ENCODE peak calls at places on chromosomes 6 and 20, in six cellular contexts. One of them, this sample, is unnamed.

GRCh38 chr6:113719056-113719455 is 138.1 kb upstream of the MARCKS start:
- DNase-seq in endodermal cell: no peak
- DNase-seq in substantia nigra: no peak
- DNase-seq in lung: no peak
- DNase-seq in posterior vena cava: no peak
- DNase-seq in stimulated activated naive CD4-positive, alpha-beta T cell: no peak
- DNase-seq in this sample: no peak

GRCh38 chr6:70110128-70111022 is 192.5 kb downstream of the COL9A1 start:
- DNase-seq in endodermal cell: no peak
- DNase-seq in substantia nigra: no peak
- DNase-seq in lung: no peak
- DNase-seq in posterior vena cava: no peak
- DNase-seq in stimulated activated naive CD4-positive, alpha-beta T cell: no peak
- DNase-seq in this sample: no peak

GRCh38 chr6:157571995-157572394 is 191.0 kb downstream of the ZDHHC14 start:
- DNase-seq in endodermal cell: no peak
- DNase-seq in substantia nigra: no peak
- DNase-seq in lung: no peak
- DNase-seq in posterior vena cava: peak; percentile 49
- DNase-seq in stimulated activated naive CD4-positive, alpha-beta T cell: no peak
- DNase-seq in this sample: no peak

GRCh38 chr6:170393807-170394399 is 87.3 kb downstream of the FAM120B start:
- DNase-seq in endodermal cell: no peak
- DNase-seq in substantia nigra: no peak
- DNase-seq in lung: no peak
- DNase-seq in posterior vena cava: no peak
- DNase-seq in stimulated activated naive CD4-positive, alpha-beta T cell: no peak
- DNase-seq in this sample: no peak

GRCh38 chr6:8170245-8170644 is 67.9 kb upstream of the EEF1E1 start:
- DNase-seq in endodermal cell: peak; percentile 77
- DNase-seq in substantia nigra: no peak
- DNase-seq in lung: no peak
- DNase-seq in posterior vena cava: no peak
- DNase-seq in stimulated activated naive CD4-positive, alpha-beta T cell: no peak
- DNase-seq in this sample: no peak

GRCh38 chr20:1368448-1369199 is 24.2 kb downstream of the FKBP1A start:
- DNase-seq in endodermal cell: no peak
- DNase-seq in substantia nigra: no peak
- DNase-seq in lung: no peak
- DNase-seq in posterior vena cava: no peak
- DNase-seq in stimulated activated naive CD4-positive, alpha-beta T cell: no peak
- DNase-seq in this sample: no peak

GRCh38 chr20:22379472-22379871 is 204.9 kb downstream of the FOXA2 start:
- DNase-seq in endodermal cell: no peak
- DNase-seq in substantia nigra: no peak
- DNase-seq in lung: no peak
- DNase-seq in posterior vena cava: no peak
- DNase-seq in stimulated activated naive CD4-positive, alpha-beta T cell: no peak
- DNase-seq in this sample: no peak

GRCh38 chr6:42113929-42114636 is 28.3 kb downstream of the C6orf132 start:
- DNase-seq in endodermal cell: no peak
- DNase-seq in substantia nigra: no peak
- DNase-seq in lung: no peak
- DNase-seq in posterior vena cava: no peak
- DNase-seq in stimulated activated naive CD4-positive, alpha-beta T cell: no peak
- DNase-seq in this sample: no peak

GRCh38 chr6:168578036-168578435 is 137.1 kb downstream of the SMOC2 start:
- DNase-seq in endodermal cell: peak; percentile 13
- DNase-seq in substantia nigra: no peak
- DNase-seq in lung: no peak
- DNase-seq in posterior vena cava: peak; percentile 55
- DNase-seq in stimulated activated naive CD4-positive, alpha-beta T cell: no peak
- DNase-seq in this sample: no peak

GRCh38 chr6:80174931-80175572 is 68.6 kb downstream of the BCKDHB start:
- DNase-seq in endodermal cell: no peak
- DNase-seq in substantia nigra: no peak
- DNase-seq in lung: no peak
- DNase-seq in posterior vena cava: no peak
- DNase-seq in stimulated activated naive CD4-positive, alpha-beta T cell: no peak
- DNase-seq in this sample: no peak

GRCh38 chr6:12203001-12203400 is 87.2 kb upstream of the EDN1 start:
- DNase-seq in endodermal cell: peak; percentile 80
- DNase-seq in substantia nigra: no peak
- DNase-seq in lung: no peak
- DNase-seq in posterior vena cava: no peak
- DNase-seq in stimulated activated naive CD4-positive, alpha-beta T cell: no peak
- DNase-seq in this sample: no peak

GRCh38 chr6:158868122-158868480 is 48.9 kb upstream of the EZR start:
- DNase-seq in endodermal cell: no peak
- DNase-seq in substantia nigra: no peak
- DNase-seq in lung: no peak
- DNase-seq in posterior vena cava: no peak
- DNase-seq in stimulated activated naive CD4-positive, alpha-beta T cell: no peak
- DNase-seq in this sample: no peak

GRCh38 chr6:170203212-170203611 is 87.7 kb downstream of the DLL1 start:
- DNase-seq in endodermal cell: peak; percentile 27
- DNase-seq in substantia nigra: no peak
- DNase-seq in lung: peak; percentile 11
- DNase-seq in posterior vena cava: no peak
- DNase-seq in stimulated activated naive CD4-positive, alpha-beta T cell: no peak
- DNase-seq in this sample: no peak

GRCh38 chr6:166999845-167000253 is 652 bp downstream of the CEP43 start:
- DNase-seq in endodermal cell: no peak
- DNase-seq in substantia nigra: no peak
- DNase-seq in lung: no peak
- DNase-seq in posterior vena cava: no peak
- DNase-seq in stimulated activated naive CD4-positive, alpha-beta T cell: no peak
- DNase-seq in this sample: no peak

GRCh38 chr6:135274561-135275293 is 93.6 kb downstream of the MYB start:
- DNase-seq in endodermal cell: no peak
- DNase-seq in substantia nigra: no peak
- DNase-seq in lung: no peak
- DNase-seq in posterior vena cava: no peak
- DNase-seq in stimulated activated naive CD4-positive, alpha-beta T cell: no peak
- DNase-seq in this sample: no peak

GRCh38 chr6:53581161-53581560 is 36.3 kb upstream of the GCLC start:
- DNase-seq in endodermal cell: no peak
- DNase-seq in substantia nigra: no peak
- DNase-seq in lung: no peak
- DNase-seq in posterior vena cava: no peak
- DNase-seq in stimulated activated naive CD4-positive, alpha-beta T cell: no peak
- DNase-seq in this sample: no peak

GRCh38 chr20:36110936-36111445 is 43.5 kb upstream of the EPB41L1 start:
- DNase-seq in endodermal cell: no peak
- DNase-seq in substantia nigra: no peak
- DNase-seq in lung: no peak
- DNase-seq in posterior vena cava: no peak
- DNase-seq in stimulated activated naive CD4-positive, alpha-beta T cell: no peak
- DNase-seq in this sample: no peak

GRCh38 chr6:40274058-40274457 is 313.1 kb downstream of the LRFN2 start:
- DNase-seq in endodermal cell: no peak
- DNase-seq in substantia nigra: no peak
- DNase-seq in lung: no peak
- DNase-seq in posterior vena cava: no peak
- DNase-seq in stimulated activated naive CD4-positive, alpha-beta T cell: no peak
- DNase-seq in this sample: no peak

GRCh38 chr20:11544029-11544678 is 373.5 kb upstream of the BTBD3 start:
- DNase-seq in endodermal cell: peak; percentile 58
- DNase-seq in substantia nigra: no peak
- DNase-seq in lung: no peak
- DNase-seq in posterior vena cava: no peak
- DNase-seq in stimulated activated naive CD4-positive, alpha-beta T cell: no peak
- DNase-seq in this sample: no peak

GRCh38 chr6:169069361-169069760 is 184.3 kb downstream of the THBS2 start:
- DNase-seq in endodermal cell: no peak
- DNase-seq in substantia nigra: no peak
- DNase-seq in lung: no peak
- DNase-seq in posterior vena cava: no peak
- DNase-seq in stimulated activated naive CD4-positive, alpha-beta T cell: no peak
- DNase-seq in this sample: no peak

GRCh38 chr20:63394635-63395455 is 33.7 kb upstream of the CHRNA4 start:
- DNase-seq in endodermal cell: no peak
- DNase-seq in substantia nigra: no peak
- DNase-seq in lung: no peak
- DNase-seq in posterior vena cava: no peak
- DNase-seq in stimulated activated naive CD4-positive, alpha-beta T cell: no peak
- DNase-seq in this sample: no peak

GRCh38 chr20:48006036-48006833 is 221.0 kb upstream of the SULF2 start:
- DNase-seq in endodermal cell: no peak
- DNase-seq in substantia nigra: no peak
- DNase-seq in lung: no peak
- DNase-seq in posterior vena cava: no peak
- DNase-seq in stimulated activated naive CD4-positive, alpha-beta T cell: no peak
- DNase-seq in this sample: no peak

GRCh38 chr20:33401922-33402369 is 627 bp upstream of the CDK5RAP1 start:
- DNase-seq in endodermal cell: no peak
- DNase-seq in substantia nigra: no peak
- DNase-seq in lung: no peak
- DNase-seq in posterior vena cava: no peak
- DNase-seq in stimulated activated naive CD4-positive, alpha-beta T cell: no peak
- DNase-seq in this sample: no peak

GRCh38 chr6:5361371-5361770 is 100.1 kb downstream of the FARS2 start:
- DNase-seq in endodermal cell: no peak
- DNase-seq in substantia nigra: no peak
- DNase-seq in lung: no peak
- DNase-seq in posterior vena cava: no peak
- DNase-seq in stimulated activated naive CD4-positive, alpha-beta T cell: no peak
- DNase-seq in this sample: no peak

GRCh38 chr20:56517641-56518040 is 6.9 kb upstream of the FAM209A start:
- DNase-seq in endodermal cell: no peak
- DNase-seq in substantia nigra: no peak
- DNase-seq in lung: no peak
- DNase-seq in posterior vena cava: no peak
- DNase-seq in stimulated activated naive CD4-positive, alpha-beta T cell: no peak
- DNase-seq in this sample: no peak

GRCh38 chr6:28884423-28885148 is 39.2 kb downstream of the TRIM27 start:
- DNase-seq in endodermal cell: no peak
- DNase-seq in substantia nigra: no peak
- DNase-seq in lung: no peak
- DNase-seq in posterior vena cava: no peak
- DNase-seq in stimulated activated naive CD4-positive, alpha-beta T cell: peak; percentile 72
- DNase-seq in this sample: no peak

GRCh38 chr20:24875078-24875477 is 74.0 kb upstream of the CST7 start:
- DNase-seq in endodermal cell: no peak
- DNase-seq in substantia nigra: no peak
- DNase-seq in lung: no peak
- DNase-seq in posterior vena cava: no peak
- DNase-seq in stimulated activated naive CD4-positive, alpha-beta T cell: no peak
- DNase-seq in this sample: no peak